ENCODE peak calls at places on chromosomes 7 and 10, in ten cellular contexts. R is fibroblast of the aortic adventitia, A is endothelial cell, X is left ventricle myocardium inferior, T is neural crest cell, F is fibroblast of lung, W is neural progenitor cell, N is AG04450, P is hepatocyte, U is foreskin fibroblast. Q is an unnamed sample.

GRCh38 chr10:11439523-11440053 is 171.9 kb downstream of the USP6NL start:
- DNase-seq in R (no peak), A (no peak), X (no peak), T (no peak), F (no peak), W (no peak), N (no peak), P (no peak), U (no peak), Q (peak; percentile 58)

GRCh38 chr10:14416308-14416700 is 85.6 kb upstream of the FRMD4A start:
- DNase-seq in R (peak; percentile 19), A (no peak), X (no peak), T (no peak), F (peak; percentile 71), W (no peak), N (no peak), P (peak; percentile 23), U (no peak), Q (no peak)

GRCh38 chr10:78255214-78255613 is 221.6 kb downstream of the RPS24 start:
- DNase-seq in R (no peak), A (no peak), X (no peak), T (no peak), F (peak; percentile 17), W (no peak), N (no peak), P (no peak), U (peak; percentile 24), Q (no peak)

GRCh38 chr7:144048648-144049047 is at the start of gene OR2A5:
- DNase-seq in R (no peak), A (no peak), X (no peak), T (no peak), F (no peak), W (no peak), N (no peak), P (peak; percentile 41), U (no peak), Q (no peak)

GRCh38 chr7:20865684-20866083 is 79.0 kb upstream of the SP8 start:
- DNase-seq in R (no peak), A (no peak), X (no peak), T (no peak), F (no peak), W (no peak), N (no peak), P (no peak), U (no peak), Q (no peak)

GRCh38 chr10:71582019-71582418 is 137.6 kb downstream of the C10orf105 start:
- DNase-seq in R (peak; percentile 57), A (peak; percentile 72), X (no peak), T (peak; percentile 45), F (peak; percentile 35), W (peak; percentile 69), N (no peak), P (peak; percentile 67), U (peak; percentile 74), Q (no peak)

GRCh38 chr10:32104622-32105509 is 48.6 kb upstream of the KIF5B start:
- DNase-seq in R (peak; percentile 39), A (no peak), X (no peak), T (no peak), F (peak; percentile 47), W (no peak), N (no peak), P (no peak), U (peak; percentile 21), Q (no peak)

GRCh38 chr10:82377608-82378007 is 502.6 kb downstream of the NRG3 start:
- DNase-seq in R (peak; percentile 1), A (peak; percentile 22), X (no peak), T (no peak), F (peak; percentile 1), W (peak; percentile 44), N (no peak), P (peak; percentile 20), U (peak; percentile 81), Q (no peak)

GRCh38 chr7:157427811-157428553 is 91.2 kb downstream of the DNAJB6 start:
- DNase-seq in R (no peak), A (no peak), X (peak; percentile 12), T (no peak), F (no peak), W (no peak), N (no peak), P (no peak), U (no peak), Q (no peak)

GRCh38 chr7:77991656-77992055 is 193.1 kb downstream of the PHTF2 start:
- DNase-seq in R (no peak), A (no peak), X (no peak), T (no peak), F (no peak), W (no peak), N (no peak), P (no peak), U (no peak), Q (no peak)

GRCh38 chr7:1697499-1698125 is 27.5 kb downstream of the ELFN1 start:
- DNase-seq in R (no peak), A (no peak), X (no peak), T (no peak), F (no peak), W (no peak), N (no peak), P (no peak), U (no peak), Q (peak; percentile 18)

GRCh38 chr7:28298870-28299484 is 113.3 kb upstream of the CREB5 start:
- DNase-seq in R (peak; percentile 75), A (peak; percentile 52), X (no peak), T (peak; percentile 22), F (peak; percentile 50), W (peak; percentile 81), N (no peak), P (peak; percentile 77), U (peak; percentile 87), Q (no peak)
- TF ChIP-seq CTCF in R (peak; percentile 63), A (no peak), X (peak; percentile 62), T (peak; percentile 69), F (peak; percentile 66), W (peak; percentile 69), N (peak; percentile 68), P (peak; percentile 66), U (peak; percentile 44), Q (peak; percentile 75)

GRCh38 chr10:76435154-76435553 is 1003.7 kb downstream of the LRMDA start:
- DNase-seq in R (no peak), A (no peak), X (no peak), T (no peak), F (no peak), W (no peak), N (no peak), P (no peak), U (peak; percentile 22), Q (no peak)
- TF ChIP-seq CTCF in R (no peak), A (no peak), X (peak; percentile 21), T (no peak), F (no peak), W (no peak), N (no peak), P (no peak), U (no peak), Q (no peak)

GRCh38 chr7:150980663-150981062 is 2.5 kb upstream of the KCNH2 start:
- DNase-seq in R (no peak), A (no peak), X (no peak), T (no peak), F (no peak), W (peak; percentile 77), N (no peak), P (no peak), U (no peak), Q (no peak)
- TF ChIP-seq CTCF in R (no peak), A (no peak), X (no peak), T (no peak), F (no peak), W (peak; percentile 39), N (no peak), P (no peak), U (no peak), Q (no peak)

DNA sequence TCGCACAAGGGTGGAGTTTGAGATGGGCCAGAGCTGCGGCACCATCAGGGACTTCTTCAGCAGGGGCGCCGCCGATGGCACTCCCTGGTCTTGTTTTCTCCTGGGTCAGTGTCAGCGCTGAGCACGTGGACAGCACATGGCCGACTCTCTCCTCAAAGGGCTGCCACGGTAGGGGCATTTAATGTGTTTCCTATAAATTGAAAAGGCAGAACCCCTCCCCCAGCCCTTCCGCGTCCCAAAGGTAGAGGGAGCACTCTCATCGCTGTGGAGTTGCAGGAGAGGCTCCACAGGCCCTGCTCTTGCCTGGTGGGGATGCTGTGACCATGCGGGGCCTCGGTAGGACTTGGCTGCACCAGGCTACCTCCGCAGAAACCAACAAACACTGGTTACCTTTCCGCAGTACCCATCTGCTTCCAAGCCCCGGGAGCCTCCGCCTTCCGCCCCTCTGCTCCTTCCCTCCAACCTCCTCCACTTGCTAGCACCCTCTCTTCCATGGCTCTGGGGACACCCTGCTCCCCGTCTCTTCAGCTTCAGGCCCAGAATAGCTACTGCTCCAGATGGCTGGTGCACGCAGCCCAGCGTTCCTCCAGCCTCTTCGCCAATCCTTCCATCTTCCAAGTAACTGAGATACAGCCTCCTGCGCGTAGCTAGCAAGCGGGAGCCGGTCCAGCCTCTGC is 166.3 kb upstream of the ADCY1 start:
- DNase-seq in R (no peak), A (peak; percentile 57), X (no peak), T (no peak), F (no peak), W (peak; percentile 56), N (no peak), P (no peak), U (no peak), Q (no peak)
- TF ChIP-seq CTCF in R (no peak), A (peak; percentile 8), X (no peak), T (peak; percentile 17), F (no peak), W (peak; percentile 47), N (no peak), P (no peak), U (no peak), Q (no peak)

GRCh38 chr7:138095972-138096935 is 20.0 kb downstream of the AKR1D1 start:
- DNase-seq in R (no peak), A (no peak), X (no peak), T (no peak), F (no peak), W (no peak), N (no peak), P (peak; percentile 48), U (no peak), Q (no peak)

GRCh38 chr7:138092486-138093028 is 16.3 kb downstream of the AKR1D1 start:
- DNase-seq in R (no peak), A (no peak), X (no peak), T (no peak), F (no peak), W (no peak), N (no peak), P (no peak), U (no peak), Q (no peak)

GRCh38 chr7:138099813-138100212 is 23.6 kb downstream of the AKR1D1 start:
- DNase-seq in R (no peak), A (no peak), X (no peak), T (no peak), F (no peak), W (no peak), N (no peak), P (no peak), U (no peak), Q (no peak)

GRCh38 chr7:138097064-138097741 is 20.9 kb downstream of the AKR1D1 start:
- DNase-seq in R (peak; percentile 1), A (peak; percentile 35), X (no peak), T (peak; percentile 24), F (peak; percentile 14), W (peak; percentile 30), N (no peak), P (peak; percentile 62), U (no peak), Q (no peak)
- TF ChIP-seq CTCF in R (no peak), A (no peak), X (peak; percentile 28), T (peak; percentile 57), F (no peak), W (peak; percentile 27), N (peak; percentile 15), P (peak; percentile 40), U (peak; percentile 12), Q (peak; percentile 66)

GRCh38 chr7:44490351-44491200 is at the start of gene NUDCD3:
- DNase-seq in R (peak; percentile 90), A (peak; percentile 75), X (peak; percentile 84), T (peak; percentile 69), F (peak; percentile 83), W (peak; percentile 91), N (peak; percentile 30), P (peak; percentile 92), U (peak; percentile 90), Q (peak; percentile 85)
- TF ChIP-seq CTCF in R (peak; percentile 26), A (no peak), X (peak; percentile 15), T (no peak), F (peak; percentile 21), W (peak; percentile 22), N (peak; percentile 34), P (peak; percentile 15), U (peak; percentile 23), Q (peak; percentile 14)

Q was measured in type B pancreatic cell.